ENCODE peak calls at places on chromosomes 1 and 21, in six cellular contexts. P is GM12878, S is K562, F is HepG2, O is GM12892, A is H1. C is an unnamed sample.

GRCh38 chr1:229272164-229273158 is 1.6 kb downstream of the RAB4A start:
- DNase-seq in P (no peak), S (no peak), F (no peak), O (no peak), A (no peak), C (no peak)

GRCh38 chr1:162230096-162230495 is 146.6 kb downstream of the SPATA46 start:
- DNase-seq in P (no peak), S (no peak), F (no peak), O (no peak), A (peak; percentile 41), C (no peak)

GRCh38 chr1:19704247-19705113 is 39.8 kb downstream of the HTR6 start:
- DNase-seq in P (no peak), S (peak; percentile 84), F (peak; percentile 53), O (peak; percentile 58), A (peak; percentile 69), C (peak; percentile 59)

GRCh38 chr1:194372266-194372665 is 1185.9 kb upstream of the B3GALT2 start:
- DNase-seq in P (no peak), S (no peak), F (no peak), O (no peak), A (no peak), C (no peak)

GRCh38 chr1:47738560-47739182 is 258.5 kb downstream of the TRABD2B start:
- DNase-seq in P (no peak), S (peak; percentile 78), F (peak; percentile 35), O (no peak), A (no peak), C (no peak)

GRCh38 chr21:41671212-41671762 is 95.6 kb downstream of the RIPK4 start:
- DNase-seq in P (no peak), S (no peak), F (no peak), O (no peak), A (no peak), C (no peak)

GRCh38 chr21:34693192-34693810 is 24.5 kb downstream of the CLIC6 start:
- DNase-seq in P (no peak), S (peak; percentile 75), F (peak; percentile 55), O (no peak), A (no peak), C (no peak)

GRCh38 chr1:111961773-111962565 is 27.5 kb downstream of the KCND3 start:
- DNase-seq in P (no peak), S (no peak), F (no peak), O (no peak), A (no peak), C (no peak)

GRCh38 chr1:171434717-171435346 is 50.5 kb upstream of the PRRC2C start:
- DNase-seq in P (no peak), S (no peak), F (no peak), O (no peak), A (no peak), C (no peak)

GRCh38 chr1:177891809-177892208 is 78.0 kb downstream of the SEC16B start:
- DNase-seq in P (no peak), S (no peak), F (no peak), O (no peak), A (no peak), C (no peak)

GRCh38 chr1:228039986-228040385 is 33.2 kb downstream of the WNT3A start:
- DNase-seq in P (no peak), S (no peak), F (no peak), O (no peak), A (no peak), C (no peak)

GRCh38 chr1:17230106-17230505 is 18.8 kb upstream of the PADI3 start:
- DNase-seq in P (no peak), S (no peak), F (no peak), O (no peak), A (no peak), C (no peak)

GRCh38 chr1:10257851-10258250 is 47.5 kb downstream of the KIF1B start:
- DNase-seq in P (no peak), S (no peak), F (peak; percentile 14), O (no peak), A (no peak), C (no peak)

GRCh38 chr1:41432481-41433280 is 51.8 kb downstream of the EDN2 start:
- DNase-seq in P (no peak), S (peak; percentile 96), F (peak; percentile 68), O (peak; percentile 92), A (peak; percentile 83), C (peak; percentile 95)

GRCh38 chr1:183598386-183598785 is 8.1 kb upstream of the NCF2 start:
- DNase-seq in P (no peak), S (no peak), F (no peak), O (no peak), A (no peak), C (no peak)

GRCh38 chr1:203796223-203796747 is 862 bp downstream of the ZBED6 start:
- DNase-seq in P (peak; percentile 13), S (no peak), F (peak; percentile 20), O (no peak), A (no peak), C (no peak)

GRCh38 chr1:243786546-243786945 is 63.5 kb downstream of the AKT3 start:
- DNase-seq in P (no peak), S (no peak), F (no peak), O (no peak), A (no peak), C (no peak)

GRCh38 chr1:155801149-155801548 is 55.9 kb downstream of the GON4L start:
- DNase-seq in P (no peak), S (no peak), F (no peak), O (no peak), A (no peak), C (no peak)

GRCh38 chr1:54850082-54850730 is 36.8 kb downstream of the DHCR24 start:
- DNase-seq in P (no peak), S (no peak), F (no peak), O (no peak), A (no peak), C (no peak)

GRCh38 chr1:174266991-174267612 is 107.8 kb downstream of the RABGAP1L start:
- DNase-seq in P (no peak), S (no peak), F (peak; percentile 94), O (no peak), A (no peak), C (no peak)

GRCh38 chr1:67342002-67342890 is 34.6 kb downstream of the IL12RB2 start:
- DNase-seq in P (peak; percentile 83), S (no peak), F (no peak), O (no peak), A (peak; percentile 25), C (no peak)

DNA sequence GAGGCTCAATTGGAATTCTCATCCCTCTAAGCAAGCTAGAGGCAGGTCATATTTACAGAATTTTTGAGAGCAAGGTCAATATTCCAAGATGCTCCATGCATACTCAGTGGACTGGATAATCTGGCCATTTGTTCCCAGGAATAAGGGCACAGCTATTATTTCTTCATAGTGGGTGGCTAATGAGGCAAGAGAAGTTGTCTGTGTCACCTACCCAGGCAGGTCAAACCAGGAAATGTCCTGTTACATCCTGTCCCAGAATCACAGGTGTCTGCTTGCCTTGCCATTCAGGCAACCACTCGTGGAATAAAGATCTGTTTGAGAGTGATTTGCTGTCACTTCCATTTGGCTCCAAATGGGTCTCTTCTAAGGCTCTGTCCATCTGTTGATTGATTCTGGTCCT is 85.2 kb upstream of the ZP4 start:
- DNase-seq in P (no peak), S (no peak), F (no peak), O (no peak), A (no peak), C (no peak)
- TF ChIP-seq TAF1 in P (no peak), S (no peak), F (no peak), O (no peak), A (no peak), C (no peak)

DNA sequence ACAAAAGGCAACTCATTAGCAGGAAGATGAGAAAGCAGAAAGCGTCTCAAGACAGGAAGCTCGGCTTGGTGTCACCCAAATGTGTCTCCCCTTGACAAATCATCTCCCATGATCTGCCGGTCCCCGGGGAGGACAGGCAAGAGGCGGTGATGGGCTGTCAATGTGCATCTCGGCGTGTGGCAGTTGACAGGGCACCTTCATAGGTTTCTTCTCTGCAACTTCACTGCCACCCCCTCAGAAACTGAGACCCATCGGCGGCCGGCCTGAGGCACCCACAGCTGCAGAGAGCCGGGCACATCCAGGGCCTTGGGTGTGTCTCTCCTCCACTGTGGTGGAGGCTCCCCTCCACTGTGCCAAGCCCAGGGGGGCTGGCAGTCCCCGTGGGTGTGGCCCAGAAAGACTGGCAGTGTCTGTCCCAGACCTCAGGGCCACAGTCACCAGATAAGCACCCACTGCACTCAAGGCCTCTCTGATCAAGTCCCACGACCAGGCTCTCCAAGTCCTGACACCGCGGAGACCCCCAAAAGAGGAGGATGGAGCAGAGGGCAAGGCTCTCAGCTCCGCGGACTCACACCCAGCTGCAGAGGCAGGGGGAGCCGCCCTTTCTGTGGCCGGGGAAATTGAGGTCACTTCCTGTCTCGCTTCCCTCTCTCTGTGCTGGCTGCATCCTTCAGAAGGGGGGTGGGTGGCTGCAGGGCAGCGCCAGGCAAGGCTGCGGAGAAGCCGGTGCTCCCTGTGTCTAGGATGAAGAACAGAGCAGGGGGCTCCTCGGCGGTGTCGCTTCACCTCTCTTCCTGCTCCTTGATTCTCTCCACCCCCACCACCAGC is 39.6 kb upstream of the LBR start:
- DNase-seq in P (peak; percentile 74), S (no peak), F (no peak), O (peak; percentile 78), A (no peak), C (peak; percentile 81)
- TF ChIP-seq POLR2A in P (peak; percentile 88), S (no peak), F (no peak), O (peak; percentile 95), A (no peak), C (peak; percentile 97)

GRCh38 chr1:66248746-66249145 is 285.2 kb upstream of the SGIP1 start:
- DNase-seq in P (no peak), S (no peak), F (no peak), O (no peak), A (no peak), C (no peak)

GRCh38 chr1:66247415-66248208 is 286.3 kb upstream of the SGIP1 start:
- DNase-seq in P (no peak), S (no peak), F (no peak), O (no peak), A (no peak), C (no peak)

GRCh38 chr1:66246371-66247262 is 287.3 kb upstream of the SGIP1 start:
- DNase-seq in P (no peak), S (no peak), F (no peak), O (no peak), A (no peak), C (no peak)

GRCh38 chr1:66250075-66250474 is 283.9 kb upstream of the SGIP1 start:
- DNase-seq in P (no peak), S (no peak), F (no peak), O (no peak), A (no peak), C (no peak)

GRCh38 chr1:66248257-66248656 is 285.7 kb upstream of the SGIP1 start:
- DNase-seq in P (no peak), S (no peak), F (no peak), O (no peak), A (no peak), C (no peak)
- TF ChIP-seq POLR2AphosphoS5 in P (no peak), S (no peak), F (no peak), O (no peak), A (no peak), C (no peak)

GRCh38 chr1:211605613-211606326 is 26.8 kb upstream of the SLC30A1 start:
- DNase-seq in P (no peak), S (no peak), F (no peak), O (no peak), A (no peak), C (no peak)

GRCh38 chr1:211606327-211606913 is 27.5 kb upstream of the SLC30A1 start:
- DNase-seq in P (peak; percentile 19), S (peak; percentile 58), F (peak; percentile 53), O (no peak), A (no peak), C (no peak)

GRCh38 chr1:211606914-211607751 is 28.2 kb upstream of the SLC30A1 start:
- DNase-seq in P (peak; percentile 35), S (peak; percentile 54), F (no peak), O (peak; percentile 59), A (no peak), C (no peak)

GRCh38 chr1:211609120-211610024 is 30.4 kb upstream of the SLC30A1 start:
- DNase-seq in P (no peak), S (no peak), F (peak; percentile 94), O (no peak), A (no peak), C (no peak)

GRCh38 chr1:211607752-211608478 is 29.0 kb upstream of the SLC30A1 start:
- DNase-seq in P (no peak), S (no peak), F (no peak), O (no peak), A (no peak), C (no peak)
- TF ChIP-seq TAF1 in P (no peak), S (no peak), F (no peak), O (no peak), A (no peak), C (no peak)

C was measured in GM12891.